ENCODE peak calls at places on chromosomes 13 and 19, in ten cellular contexts. S is Calu3; B is fibroblast of pulmonary artery; Y is neural crest cell; H is EL; G is stimulated activated CD4-positive, alpha-beta T cell treated with anti-CD3 and anti-CD28 coated beads, Interleukin-4, amount 100 ng/mL, for 4 hours; M is activated T-helper 1 cell treated with anti-CD3 and anti-CD28 coated beads, Interleukin-12 subunit alpha, Interleukin-12 subunit beta, Interleukin-2, Interleukin-4 antibody, amounts not matched to agents 30 ng/mL and 10 ng/mL and 1 ng/mL, durations not matched to agents 14 hours and 24 hours and 36 hours; A is Ammon's horn; I is neuronal stem cell; L is nephron progenitor cell. T is an unnamed sample.

GRCh38 chr19:13817018-13817614 is 21.9 kb downstream of the ZSWIM4 start:
- DNase-seq in L (peak), G (no peak), A (no peak), H (no peak), I (no peak), Y (no peak), M (no peak), S (no peak), B (no peak), T (no peak)

GRCh38 chr19:46859637-46860124 is 1.1 kb upstream of the ARHGAP35 start:
- DNase-seq in H (peak), A (no peak), L (no peak), S (no peak), G (no peak), B (no peak), I (no peak), Y (no peak), M (no peak), T (peak)

GRCh38 chr19:48862827-48863226 is 5.6 kb downstream of the PLEKHA4 start:
- DNase-seq in M (no peak), H (no peak), I (no peak), S (no peak), G (no peak), A (no peak), L (no peak), Y (no peak), B (no peak), T (no peak)

GRCh38 chr19:58474997-58475713 is 997 bp upstream of the ZNF446 start:
- DNase-seq in B (no peak), G (no peak), Y (no peak), H (no peak), I (no peak), A (no peak), L (no peak), M (no peak), S (no peak), T (no peak)

GRCh38 chr13:51747438-51748434 is 56.2 kb downstream of the DHRS12 start:
- DNase-seq in H (no peak), L (peak), S (no peak), M (no peak), B (no peak), A (no peak), Y (no peak), G (no peak), I (no peak), T (no peak)

GRCh38 chr13:33937373-33938087 is 119.6 kb downstream of the RFC3 start:
- DNase-seq in L (no peak), S (peak), B (no peak), M (no peak), I (no peak), G (no peak), Y (no peak), A (no peak), H (no peak), T (no peak)

GRCh38 chr13:76853481-76853880 is 32.7 kb downstream of the KCTD12 start:
- DNase-seq in L (no peak), B (no peak), H (peak), A (no peak), S (no peak), I (no peak), G (no peak), Y (no peak), M (no peak), T (no peak)

GRCh38 chr19:41927810-41928192 is 448 bp downstream of the ERFL start:
- DNase-seq in L (peak), B (no peak), Y (no peak), I (no peak), M (no peak), S (no peak), H (no peak), A (no peak), G (no peak), T (no peak)

GRCh38 chr19:38792250-38793111 is 3.5 kb downstream of the LGALS7B start:
- DNase-seq in B (peak), S (peak), H (no peak), G (peak), I (no peak), A (no peak), M (no peak), Y (no peak), L (no peak), T (no peak)

GRCh38 chr13:95865080-95865597 is 188.1 kb downstream of the UGGT2 start:
- DNase-seq in H (no peak), G (no peak), Y (no peak), M (no peak), B (no peak), S (no peak), A (no peak), I (no peak), L (peak), T (no peak)

GRCh38 chr13:25249001-25249543 is 38.2 kb downstream of the MTMR6 start:
- DNase-seq in H (peak), M (no peak), B (peak), S (no peak), A (peak), L (no peak), I (no peak), Y (no peak), G (no peak), T (peak)